ENCODE peak calls at places on chromosomes 3 and 15, in nine cellular contexts. J, B, G, E, A, R, F, Y and H are unnamed samples.
A peak's percentile ranks its signal among the peaks of the same experiment; 100 is the strongest.

GRCh38 chr3:158737410-158737809 is 5.2 kb upstream of the RARRES1 start:
- DNase-seq in E (no peak), B (no peak), Y (no peak), R (no peak), G (no peak), J (no peak), A (no peak), F (no peak), H (no peak)

GRCh38 chr3:56878046-56878445 is 76.3 kb upstream of the ARHGEF3 start:
- DNase-seq in E (no peak), F (peak; percentile 53), R (no peak), J (peak; percentile 24), B (no peak), A (no peak), Y (no peak), G (no peak), H (no peak)

GRCh38 chr3:16173696-16174355 is 654 bp upstream of the GALNT15 start:
- DNase-seq in R (no peak), F (no peak), J (peak; percentile 61), A (no peak), B (peak; percentile 76), G (no peak), Y (peak; percentile 85), E (no peak), H (peak; percentile 58)

GRCh38 chr3:51391566-51392300 is 648 bp downstream of the RBM15B start:
- DNase-seq in J (peak; percentile 28), Y (peak; percentile 90), B (no peak), A (peak; percentile 49), G (peak; percentile 76), E (peak; percentile 67), R (peak; percentile 23), F (peak; percentile 73), H (peak; percentile 43)

GRCh38 chr15:80645494-80646065 is 49.5 kb upstream of the ABHD17C start:
- DNase-seq in R (no peak), J (peak; percentile 46), A (no peak), B (no peak), G (no peak), F (no peak), E (no peak), Y (peak; percentile 89), H (peak; percentile 25)

GRCh38 chr3:177057768-177058167 is 139.5 kb downstream of the TBL1XR1 start:
- DNase-seq in J (peak; percentile 24), A (no peak), F (peak; percentile 46), Y (no peak), B (no peak), R (no peak), G (peak; percentile 89), E (no peak), H (no peak)

GRCh38 chr3:121508384-121508783 is 37.4 kb downstream of the POLQ start:
- DNase-seq in A (no peak), G (no peak), E (no peak), B (no peak), R (no peak), F (no peak), Y (no peak), J (no peak), H (no peak)

GRCh38 chr15:97547381-97547780 is 413.1 kb upstream of the ARRDC4 start:
- DNase-seq in A (no peak), R (no peak), Y (no peak), B (no peak), J (no peak), G (no peak), F (no peak), E (no peak), H (no peak)

GRCh38 chr3:59482001-59482400 is 432.2 kb upstream of the CFAP20DC start:
- DNase-seq in R (no peak), B (no peak), Y (no peak), J (no peak), A (no peak), G (no peak), E (no peak), F (no peak), H (no peak)

GRCh38 chr3:50609071-50609742 is 2.4 kb downstream of the CISH start:
- DNase-seq in E (no peak), R (no peak), F (no peak), Y (peak; percentile 71), G (no peak), B (no peak), J (no peak), A (no peak), H (no peak)

GRCh38 chr3:119517112-119517511 is 18.8 kb downstream of the TIMMDC1 start:
- DNase-seq in F (no peak), B (no peak), G (no peak), E (no peak), J (no peak), A (no peak), R (no peak), Y (no peak), H (no peak)
- H3K4me3 ChIP-seq in F (no peak overlapping the region), B (no peak overlapping the region), G (no peak overlapping the region), E (no peak overlapping the region), J (no peak overlapping the region), A (no peak overlapping the region), R (no peak overlapping the region), Y (no peak overlapping the region), H (no peak overlapping the region)

DNA sequence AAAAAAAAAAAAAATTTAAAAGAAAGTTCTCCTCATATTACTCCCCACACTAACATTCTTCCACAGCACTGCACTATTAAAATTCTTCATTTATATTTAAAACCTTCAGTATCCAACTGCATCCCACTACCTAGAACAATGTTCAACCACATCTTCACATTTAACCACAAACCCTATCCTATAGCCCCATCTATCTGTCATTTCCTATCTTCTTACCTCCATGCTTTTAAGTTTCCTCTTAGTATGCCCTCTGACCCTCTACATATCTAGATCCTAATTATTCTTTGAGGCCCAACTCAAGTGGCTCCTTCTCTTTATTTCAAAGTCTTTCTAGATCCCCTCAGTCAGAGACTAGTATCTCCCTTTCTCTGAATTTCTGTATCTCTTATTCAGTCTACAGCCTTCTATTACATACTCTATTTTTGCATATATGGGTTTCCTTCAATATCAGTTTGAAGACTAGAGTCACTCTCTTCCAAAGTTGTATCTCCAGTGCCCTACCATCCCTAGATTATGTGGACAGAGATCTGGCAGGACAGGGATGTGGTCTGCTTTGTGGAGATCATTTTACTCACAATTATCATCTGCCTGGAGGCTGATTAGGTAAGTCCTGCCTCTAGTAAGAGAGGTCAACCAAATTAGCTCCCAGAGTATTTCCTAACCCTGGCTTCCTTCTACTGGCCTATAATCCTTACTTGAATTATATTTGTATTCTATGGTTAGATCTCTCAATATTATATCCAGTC is 1.4 kb downstream of the CIAO2A start:
- DNase-seq in A (no peak), E (no peak), G (peak; percentile 29), J (no peak), R (no peak), B (no peak), Y (no peak), F (no peak), H (peak; percentile 29)
- H3K4me3 ChIP-seq in A (peak overlapping the region; percentile 79), E (no peak overlapping the region), G (peak overlapping the region; percentile 80), J (no peak overlapping the region), R (peak overlapping the region; percentile 95), B (no peak overlapping the region), Y (peak overlapping the region; percentile 80), F (peak overlapping the region; percentile 98), H (peak overlapping the region; percentile 89)

DNA sequence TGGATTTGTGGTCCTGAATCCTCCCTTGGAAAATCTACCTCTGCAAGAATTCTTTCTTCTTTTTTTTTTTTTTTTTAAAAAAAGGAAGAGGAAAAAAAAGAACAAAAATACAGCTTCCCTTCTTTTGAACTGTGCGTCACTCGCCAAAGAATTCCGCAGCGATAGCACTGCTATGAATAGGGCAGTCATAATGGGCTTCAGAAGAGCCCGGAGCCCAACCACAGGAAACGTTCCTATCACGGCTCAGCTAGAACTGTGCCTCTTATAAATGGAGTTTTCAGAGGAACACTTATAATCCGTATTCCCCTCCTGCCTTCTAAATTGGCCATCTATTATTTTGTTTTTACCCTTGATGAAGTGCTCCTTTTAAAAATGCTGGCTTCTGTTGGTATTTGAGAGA is 227.7 kb downstream of the ADAMTS17 start:
- DNase-seq in Y (peak; percentile 97), J (peak; percentile 92), F (no peak), A (peak; percentile 28), G (no peak), E (no peak), B (no peak), R (no peak), H (peak; percentile 87)
- H3K4me3 ChIP-seq in Y (peak overlapping the region; percentile 68), J (peak overlapping the region; percentile 16), F (no peak overlapping the region), A (no peak overlapping the region), G (no peak overlapping the region), E (no peak overlapping the region), B (no peak overlapping the region), R (no peak overlapping the region), H (peak overlapping the region; percentile 19)

GRCh38 chr3:192915724-192916123 is 1.9 kb downstream of the MB21D2 start:
- DNase-seq in G (peak; percentile 36), F (no peak), J (peak; percentile 36), B (no peak), Y (no peak), A (peak; percentile 16), E (no peak), R (no peak), H (no peak)
- H3K4me3 ChIP-seq in G (peak overlapping the region; percentile 99), F (no peak overlapping the region), J (peak overlapping the region; percentile 31), B (peak overlapping the region; percentile 79), Y (no peak overlapping the region), A (peak overlapping the region; percentile 92), E (no peak overlapping the region), R (no peak overlapping the region), H (peak overlapping the region; percentile 93)